ENCODE peak calls at places on chromosomes 13 and 19, in eight cellular contexts. One of them, this sample, is unnamed.

GRCh38 chr13:113364371-113364932 is 522 bp upstream of the GRTP1 start:
- DNase-seq in stromal cell of bone marrow: no peak
- DNase-seq in NCI-H2029: no peak
- DNase-seq in LoVo: peak
- DNase-seq in pancreas: peak
- DNase-seq in NCI-H146: no peak
- DNase-seq in tibial artery: no peak
- DNase-seq in activated T-cell treated with anti-CD3 and anti-CD28 coated beads for 48 hours: no peak
- DNase-seq in this sample: no peak

GRCh38 chr13:29959086-29959485 is 108.7 kb upstream of the UBL3 start:
- DNase-seq in stromal cell of bone marrow: no peak
- DNase-seq in NCI-H2029: no peak
- DNase-seq in LoVo: no peak
- DNase-seq in pancreas: no peak
- DNase-seq in NCI-H146: no peak
- DNase-seq in tibial artery: no peak
- DNase-seq in activated T-cell treated with anti-CD3 and anti-CD28 coated beads for 48 hours: no peak
- DNase-seq in this sample: no peak

GRCh38 chr19:34985249-34986022 is 14.7 kb upstream of the GRAMD1A start:
- DNase-seq in stromal cell of bone marrow: no peak
- DNase-seq in NCI-H2029: no peak
- DNase-seq in LoVo: no peak
- DNase-seq in pancreas: peak
- DNase-seq in NCI-H146: peak
- DNase-seq in tibial artery: peak
- DNase-seq in activated T-cell treated with anti-CD3 and anti-CD28 coated beads for 48 hours: no peak
- DNase-seq in this sample: no peak

GRCh38 chr19:17391371-17392151 is 2.4 kb downstream of the CCDC194 start:
- DNase-seq in stromal cell of bone marrow: no peak
- DNase-seq in NCI-H2029: no peak
- DNase-seq in LoVo: no peak
- DNase-seq in pancreas: no peak
- DNase-seq in NCI-H146: no peak
- DNase-seq in tibial artery: no peak
- DNase-seq in activated T-cell treated with anti-CD3 and anti-CD28 coated beads for 48 hours: no peak
- DNase-seq in this sample: no peak

GRCh38 chr19:38277969-38278680 is 13.8 kb downstream of the SPINT2 start:
- DNase-seq in stromal cell of bone marrow: no peak
- DNase-seq in NCI-H2029: no peak
- DNase-seq in LoVo: no peak
- DNase-seq in pancreas: no peak
- DNase-seq in NCI-H146: no peak
- DNase-seq in tibial artery: peak
- DNase-seq in activated T-cell treated with anti-CD3 and anti-CD28 coated beads for 48 hours: no peak
- DNase-seq in this sample: no peak

GRCh38 chr13:110965038-110965754 is 50.3 kb upstream of the ANKRD10 start:
- DNase-seq in stromal cell of bone marrow: peak
- DNase-seq in NCI-H2029: no peak
- DNase-seq in LoVo: peak
- DNase-seq in pancreas: no peak
- DNase-seq in NCI-H146: no peak
- DNase-seq in tibial artery: no peak
- DNase-seq in activated T-cell treated with anti-CD3 and anti-CD28 coated beads for 48 hours: no peak
- DNase-seq in this sample: no peak

GRCh38 chr13:40635315-40635995 is 31.0 kb downstream of the FOXO1 start:
- DNase-seq in stromal cell of bone marrow: no peak
- DNase-seq in NCI-H2029: no peak
- DNase-seq in LoVo: no peak
- DNase-seq in pancreas: no peak
- DNase-seq in NCI-H146: no peak
- DNase-seq in tibial artery: no peak
- DNase-seq in activated T-cell treated with anti-CD3 and anti-CD28 coated beads for 48 hours: no peak
- DNase-seq in this sample: no peak

GRCh38 chr19:6663236-6664187 is 6.4 kb downstream of the TNFSF14 start:
- DNase-seq in stromal cell of bone marrow: no peak
- DNase-seq in NCI-H2029: no peak
- DNase-seq in LoVo: no peak
- DNase-seq in pancreas: no peak
- DNase-seq in NCI-H146: no peak
- DNase-seq in tibial artery: no peak
- DNase-seq in activated T-cell treated with anti-CD3 and anti-CD28 coated beads for 48 hours: no peak
- DNase-seq in this sample: no peak

This sample was measured in suprapubic skin.